ENCODE peak calls at places on chromosomes 16 and 17, in five cellular contexts. M is foreskin melanocyte, T is A549, H is amniotic stem cell, P is RCC 7860. J is an unnamed sample.

GRCh38 chr17:56982312-56982711 is 4.4 kb downstream of the SCPEP1 start:
- DNase-seq in T (no peak), M (no peak), P (no peak), H (no peak), J (no peak)

GRCh38 chr16:22192261-22193133 is 13.6 kb upstream of the EEF2K start:
- DNase-seq in P (peak; percentile 70), T (no peak), M (no peak), H (peak; percentile 64), J (peak; percentile 92)

GRCh38 chr16:2968738-2969544 is at the start of gene PAQR4:
- DNase-seq in H (peak; percentile 65), T (peak; percentile 84), M (peak; percentile 88), P (peak; percentile 81), J (peak; percentile 94)

GRCh38 chr16:72824761-72825160 is 223.2 kb downstream of the ZFHX3 start:
- DNase-seq in H (no peak), M (peak; percentile 70), P (no peak), T (no peak), J (no peak)

GRCh38 chr16:49023095-49023494 is 258.5 kb downstream of the CBLN1 start:
- DNase-seq in P (peak; percentile 53), T (no peak), H (no peak), M (no peak), J (no peak)

GRCh38 chr16:87838643-87839541 is 30.4 kb downstream of the SLC7A5 start:
- DNase-seq in P (no peak), M (no peak), T (no peak), H (no peak), J (no peak)

GRCh38 chr16:57192146-57192545 is 6.0 kb downstream of the RSPRY1 start:
- DNase-seq in P (no peak), H (no peak), M (no peak), T (no peak), J (no peak)

GRCh38 chr16:83227336-83227735 is 580.4 kb upstream of the HSBP1 start:
- DNase-seq in P (no peak), T (no peak), M (no peak), H (no peak), J (no peak)

GRCh38 chr16:68374961-68375660 is 64.3 kb downstream of the PRMT7 start:
- DNase-seq in P (no peak), M (no peak), T (no peak), H (no peak), J (peak; percentile 34)

GRCh38 chr17:56149266-56150036 is 3.8 kb upstream of the ANKFN1 start:
- DNase-seq in P (no peak), T (no peak), M (no peak), H (no peak), J (no peak)

GRCh38 chr17:39937462-39937861 is 9.9 kb downstream of the LRRC3C start:
- DNase-seq in P (no peak), H (no peak), M (no peak), T (no peak), J (no peak)